ENCODE peak calls at places on chromosomes 16 and 17, in four cellular contexts. X is uterus; T is thoracic aorta; E is CD8-positive, alpha-beta T cell. P is an unnamed sample.

GRCh38 chr17:9676742-9677387 is 31.5 kb downstream of the USP43 start:
- DNase-seq in X (no peak), T (no peak), E (no peak), P (no peak)

GRCh38 chr17:11294826-11295225 is 53.8 kb downstream of the SHISA6 start:
- DNase-seq in X (no peak), T (no peak), E (no peak), P (no peak)

GRCh38 chr16:19717781-19718623 is at the start of the genes IQCK and KNOP1:
- DNase-seq in X (peak; percentile 89), T (peak; percentile 53), E (peak; percentile 82), P (peak; percentile 95)

GRCh38 chr16:87531418-87531817 is 38.6 kb upstream of the ZCCHC14 start:
- DNase-seq in X (no peak), T (no peak), E (no peak), P (no peak)

GRCh38 chr17:80790981-80791742 is 200.5 kb upstream of the CHMP6 start:
- DNase-seq in X (no peak), T (no peak), E (no peak), P (no peak)

GRCh38 chr16:54277845-54278703 is 8.5 kb downstream of the IRX3 start:
- DNase-seq in X (no peak), T (no peak), E (no peak), P (no peak)

GRCh38 chr17:29005936-29006438 is at the start of gene SEZ6:
- DNase-seq in X (peak; percentile 24), T (no peak), E (peak; percentile 33), P (peak; percentile 85)

GRCh38 chr17:43212641-43213490 is 1.2 kb downstream of the TMEM106A start:
- DNase-seq in X (no peak), T (no peak), E (no peak), P (no peak)

GRCh38 chr16:675884-676564 is 553 bp downstream of the RHBDL1 start:
- DNase-seq in X (no peak), T (no peak), E (no peak), P (no peak)

GRCh38 chr16:47777191-47777590 is 316.1 kb downstream of the PHKB start:
- DNase-seq in X (no peak), T (no peak), E (no peak), P (no peak)

GRCh38 chr16:69838417-69838990 is 76.4 kb downstream of the WWP2 start:
- DNase-seq in X (peak; percentile 31), T (no peak), E (no peak), P (no peak)

GRCh38 chr17:74893936-74894671 is 671 bp upstream of the FADS6 start:
- DNase-seq in X (no peak), T (no peak), E (no peak), P (no peak)

GRCh38 chr17:74892013-74892841 is 1.2 kb downstream of the FADS6 start:
- DNase-seq in X (no peak), T (no peak), E (no peak), P (no peak)

GRCh38 chr17:74888440-74888839 is 5.0 kb downstream of the FADS6 start:
- DNase-seq in X (no peak), T (no peak), E (no peak), P (no peak)

GRCh38 chr17:74890554-74890953 is 2.9 kb downstream of the FADS6 start:
- DNase-seq in X (no peak), T (no peak), E (no peak), P (no peak)

DNA sequence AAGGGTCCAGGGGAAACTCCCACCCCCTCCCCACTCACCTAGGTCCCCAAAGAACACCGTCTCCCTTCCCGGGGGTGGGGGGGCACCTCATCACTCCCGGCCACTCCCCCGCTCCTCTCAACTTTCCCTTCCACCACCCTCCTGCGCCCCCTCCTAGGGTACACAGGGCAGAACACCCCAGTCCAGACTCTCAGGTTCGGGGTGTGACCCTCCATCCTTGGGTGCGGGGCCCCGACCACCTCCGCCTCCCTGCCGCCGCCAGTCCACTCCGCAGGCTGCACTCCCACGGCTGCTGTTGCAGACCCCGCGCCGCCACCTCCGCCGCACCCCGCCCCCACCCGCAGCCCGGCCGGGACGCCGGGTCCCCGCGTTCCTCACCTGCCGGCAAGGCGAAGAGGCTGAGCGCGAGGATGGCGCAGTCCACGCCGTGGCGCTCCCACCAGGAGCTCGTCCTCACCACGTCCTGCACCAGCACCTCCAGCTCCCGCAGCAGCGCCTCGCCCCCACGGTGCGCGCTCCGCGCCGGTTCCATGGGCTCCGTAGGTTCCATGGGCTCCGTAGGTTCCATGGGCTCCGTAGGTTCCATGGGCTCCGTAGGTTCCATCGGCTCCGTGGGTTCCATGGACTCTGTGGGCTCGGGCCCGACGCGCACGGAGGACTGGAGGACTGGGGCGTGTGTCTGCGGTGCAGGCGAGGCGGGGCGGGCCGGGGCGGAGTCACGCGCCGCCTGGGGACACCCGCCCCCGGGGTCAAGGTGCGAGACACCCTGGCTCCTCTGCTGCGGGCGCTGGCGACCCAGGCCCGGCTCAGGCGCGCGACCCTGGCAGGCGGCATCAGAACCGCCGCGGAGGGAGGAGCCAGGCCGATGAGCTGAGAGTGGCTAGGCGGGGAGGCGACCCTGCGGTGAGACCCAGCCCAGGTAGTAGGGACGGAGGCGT is at the start of gene FADS6:
- DNase-seq in X (no peak), T (no peak), E (no peak), P (no peak)
- H3K27me3 ChIP-seq in X (peaks cover 9% of the 10 kb centered on the region), T (no peaks in the 10 kb centered on the region), E (peaks cover 12% of the 10 kb centered on the region), P (no peaks in the 10 kb centered on the region)

DNA sequence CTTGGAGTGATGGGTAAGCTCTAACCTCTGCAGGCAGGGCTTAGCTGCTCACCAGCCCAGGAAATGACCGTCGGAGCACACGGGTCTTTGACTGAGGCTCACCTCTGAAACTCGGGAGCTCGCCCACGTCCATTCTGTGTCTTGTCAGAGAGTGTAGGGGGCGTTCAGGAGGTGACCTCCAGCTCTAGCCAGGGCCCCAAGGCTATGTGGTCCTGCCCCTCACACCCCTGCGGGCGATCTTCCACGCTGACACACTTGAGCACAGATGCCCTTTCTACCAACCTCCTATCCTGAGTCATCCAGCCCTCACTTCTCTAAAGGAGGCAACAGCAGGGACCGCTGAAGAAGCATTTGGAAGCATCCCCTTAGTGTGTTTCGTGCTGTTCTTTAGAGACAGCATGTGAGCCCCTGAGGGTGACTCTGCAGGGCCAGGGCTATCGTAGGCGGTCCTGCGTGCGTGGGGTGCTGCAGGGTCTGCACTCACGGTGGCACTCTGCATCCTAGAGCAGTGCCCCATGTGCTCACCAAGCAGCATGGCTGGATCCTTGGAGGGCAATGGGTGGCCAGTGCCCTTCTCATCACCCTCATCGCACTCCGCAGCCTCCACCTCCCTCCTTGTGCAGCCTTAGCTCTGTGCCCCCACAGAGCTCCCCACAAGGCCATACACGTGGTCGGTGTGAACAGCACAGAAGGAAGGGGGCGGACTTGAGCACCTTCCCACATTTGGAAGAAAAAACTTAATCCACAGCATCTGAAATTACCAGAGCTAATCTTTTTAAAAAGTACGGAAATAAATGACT is 33.8 kb downstream of the SLC47A1 start:
- DNase-seq in X (no peak), T (no peak), E (no peak), P (no peak)
- TF ChIP-seq CTCF in X (no peak), T (no peak), E (no peak), P (no peak)

DNA sequence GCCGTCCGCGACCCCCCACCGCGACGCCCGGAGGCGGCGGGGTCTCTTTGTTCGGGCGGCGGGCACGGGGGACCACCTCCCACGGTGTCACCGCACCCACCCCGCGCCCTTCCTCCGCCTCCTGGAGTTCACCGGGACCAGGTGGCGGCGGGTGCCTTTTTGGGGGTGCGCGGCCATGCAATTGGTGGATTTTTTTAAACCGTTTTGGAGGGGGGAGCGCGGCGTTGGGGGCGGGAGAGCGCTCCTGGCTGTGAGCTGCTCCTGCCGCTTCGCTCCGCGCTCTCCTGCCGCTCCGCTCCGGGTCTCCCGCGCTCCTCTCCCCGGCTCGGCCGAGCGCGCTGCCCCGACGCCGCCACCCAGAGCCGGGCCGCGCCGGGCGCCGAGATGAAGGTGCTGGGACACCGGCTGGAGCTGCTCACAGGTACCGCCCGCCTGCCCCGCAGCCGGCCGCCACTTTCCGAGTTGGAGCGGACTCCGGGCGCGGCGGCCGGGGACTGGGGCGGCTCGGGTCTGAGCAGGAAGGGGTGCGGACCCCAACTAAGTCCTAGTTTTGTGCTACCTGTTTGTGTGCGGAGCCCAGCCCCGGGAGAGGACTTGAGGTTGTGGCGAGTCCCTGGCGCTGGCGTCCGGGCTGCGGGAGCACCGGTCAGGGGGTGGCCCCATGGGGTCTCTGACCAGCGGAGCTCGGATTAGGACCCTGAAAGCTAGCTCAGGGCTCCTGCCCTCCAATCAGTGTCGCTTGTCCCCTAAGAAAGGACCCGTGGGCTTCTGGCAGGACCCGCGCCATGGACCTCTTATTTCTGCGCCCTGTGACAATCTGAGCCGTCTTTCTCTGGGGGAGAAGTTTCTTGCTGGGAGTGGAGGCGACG is 35.7 kb upstream of the NDRG4 start:
- DNase-seq in X (peak; percentile 40), T (no peak), E (no peak), P (no peak)
- H3K27me3 ChIP-seq in X (no peaks in the 10 kb centered on the region), T (no peaks in the 10 kb centered on the region), E (peaks cover 22% of the 10 kb centered on the region), P (no peaks in the 10 kb centered on the region)

GRCh38 chr17:50267074-50267841 is 7.0 kb upstream of the TMEM92 start:
- DNase-seq in X (peak; percentile 24), T (no peak), E (no peak), P (peak; percentile 40)
- TF ChIP-seq CTCF in X (no peak), T (peak; percentile 5), E (no peak), P (no peak)

GRCh38 chr16:52515068-52515671 is 31.8 kb downstream of the TOX3 start:
- DNase-seq in X (no peak), T (no peak), E (no peak), P (no peak)

GRCh38 chr16:52512297-52512987 is 34.5 kb downstream of the TOX3 start:
- DNase-seq in X (no peak), T (no peak), E (no peak), P (no peak)
- H3K27me3 ChIP-seq in X (no peaks in the 10 kb centered on the region), T (no peaks in the 10 kb centered on the region), E (no peaks in the 10 kb centered on the region), P (no peaks in the 10 kb centered on the region)

DNA sequence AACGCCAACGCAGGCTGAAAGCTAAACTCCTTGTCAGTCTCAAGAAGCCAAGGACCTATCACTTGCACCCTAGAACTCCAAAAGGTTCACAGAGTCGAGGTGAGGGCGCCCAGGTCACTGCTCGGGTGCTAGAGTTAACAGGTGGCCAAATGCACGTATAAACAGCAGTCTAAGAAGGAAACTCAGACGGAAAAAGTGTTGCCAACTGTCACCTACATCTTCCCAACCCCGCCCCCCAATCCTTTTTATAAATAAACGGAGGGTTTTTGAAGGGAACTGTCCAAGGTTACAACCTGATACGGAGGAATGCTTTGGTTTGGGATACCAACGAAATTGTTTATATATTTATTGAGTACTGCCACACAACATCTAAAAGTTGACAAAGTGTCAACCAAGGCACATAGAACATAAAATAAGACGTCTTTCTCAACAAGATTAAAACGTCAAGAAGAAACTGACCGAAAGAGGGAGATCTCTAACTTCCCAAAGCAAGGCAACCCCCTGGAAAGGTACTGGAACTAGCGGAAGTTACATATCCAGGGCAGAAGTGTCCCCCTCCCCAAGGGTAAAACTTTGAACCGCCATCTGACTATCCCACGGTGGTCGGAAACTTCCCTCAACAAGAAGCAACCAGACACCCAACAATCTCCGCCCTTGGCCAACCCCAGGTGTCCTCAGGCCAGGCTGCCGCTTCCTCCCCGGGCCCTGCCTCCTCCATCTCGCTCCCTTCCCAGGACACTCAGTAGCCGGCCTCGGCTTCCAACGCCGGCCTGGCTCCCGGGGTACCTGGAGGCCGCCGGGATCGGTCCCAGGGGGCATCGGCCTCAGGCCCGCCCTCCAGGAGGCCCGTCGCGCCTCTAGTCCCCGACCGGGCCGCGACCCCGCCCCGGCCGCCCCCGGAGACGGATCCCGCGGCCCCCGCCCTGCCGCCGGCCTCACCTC is 982 bp downstream of the SPAG9 start:
- DNase-seq in X (peak; percentile 43), T (no peak), E (peak; percentile 26), P (peak; percentile 43)
- TF ChIP-seq CTCF in X (peak; percentile 12), T (no peak), E (no peak), P (no peak)

P was measured in testis.